ENCODE peak calls at places on chromosomes 16 and 17, in six cellular contexts. N is heart left ventricle; B is activated CD4-positive, alpha-beta T cell treated with anti-CD3 and anti-CD28 coated beads for 36 hours; U is sciatic nerve; A is stimulated activated memory B cell treated with anti-CD40 and anti-IgM and Interleukin-4, amounts not matched to agents 10 μg/mL and 1 μg/mL and 100 μg/mL, for 72 hours; V is lower lobe of right lung. K is an unnamed sample.

GRCh38 chr17:35890774-35891155 is 10.6 kb upstream of the CCL5 start:
- ATAC-seq in B (peak), A (no peak), V (peak), U (peak), N (peak), K (no peak)

GRCh38 chr17:15957206-15957605 is 12.3 kb downstream of the ADORA2B start:
- ATAC-seq in B (peak), V (no peak), A (no peak), N (no peak), U (no peak), K (no peak)

GRCh38 chr16:10751291-10751697 is 7.7 kb downstream of the NUBP1 start:
- ATAC-seq in B (peak), U (no peak), V (no peak), N (peak), A (peak), K (no peak)

GRCh38 chr17:49647256-49647585 is 30.7 kb downstream of the SPOP start:
- ATAC-seq in A (no peak), N (peak), B (peak), V (peak), U (no peak), K (peak)

GRCh38 chr16:81641403-81642106 is 137.5 kb upstream of the PLCG2 start:
- ATAC-seq in N (no peak), U (no peak), V (no peak), A (no peak), B (no peak), K (no peak)

GRCh38 chr17:6782244-6782643 is 6.2 kb downstream of the FBXO39 start:
- ATAC-seq in B (no peak), U (no peak), A (no peak), N (no peak), V (no peak), K (no peak)

GRCh38 chr16:89759742-89760366 is 38.5 kb downstream of the ZNF276 start:
- ATAC-seq in B (peak), V (peak), N (peak), U (peak), A (no peak), K (no peak)

GRCh38 chr17:15240617-15241016 is 24.5 kb downstream of the PMP22 start:
- ATAC-seq in A (no peak), V (no peak), U (no peak), B (no peak), N (peak), K (no peak)

GRCh38 chr17:83174859-83175550 is 95.6 kb downstream of the METRNL start:
- ATAC-seq in A (peak), U (no peak), B (no peak), V (no peak), N (no peak), K (peak)

GRCh38 chr17:10579270-10579669 is 29.8 kb upstream of the MYH2 start:
- ATAC-seq in A (peak), N (no peak), V (no peak), U (no peak), B (no peak), K (no peak)

GRCh38 chr16:84226026-84226425 is 13.8 kb downstream of the KCNG4 start:
- ATAC-seq in V (no peak), N (no peak), A (no peak), U (no peak), B (no peak), K (no peak)

GRCh38 chr16:27759301-27759871 is 209.4 kb downstream of the KATNIP start:
- ATAC-seq in U (no peak), V (no peak), A (no peak), B (no peak), N (no peak), K (peak)

GRCh38 chr16:50719401-50720337 is 22.2 kb upstream of the CYLD start:
- ATAC-seq in V (peak), A (no peak), U (no peak), B (peak), N (no peak), K (no peak)

GRCh38 chr17:34146440-34147043 is 108.5 kb upstream of the CCL2 start:
- ATAC-seq in V (peak), N (peak), U (no peak), A (peak), B (peak), K (peak)

GRCh38 chr17:71071837-71072236 is 902.5 kb downstream of the KCNJ2 start:
- ATAC-seq in V (no peak), U (no peak), B (peak), N (no peak), A (peak), K (peak)

GRCh38 chr17:17391575-17392370 is 85.0 kb upstream of the MED9 start:
- ATAC-seq in N (no peak), B (peak), U (no peak), V (no peak), A (peak), K (no peak)

GRCh38 chr17:33858121-33858520 is 397.0 kb upstream of the CCL2 start:
- ATAC-seq in V (no peak), N (no peak), U (no peak), B (no peak), A (no peak), K (no peak)

GRCh38 chr17:6512552-6512951 is 43.8 kb downstream of the PITPNM3 start:
- ATAC-seq in V (no peak), B (no peak), N (no peak), A (no peak), U (no peak), K (no peak)

GRCh38 chr17:28577466-28577824 is 750 bp upstream of the ALDOC start:
- ATAC-seq in V (no peak), B (no peak), U (no peak), A (no peak), N (no peak), K (no peak)

GRCh38 chr17:41196068-41196467 is 6.4 kb downstream of the KRTAP9-1 start:
- ATAC-seq in U (no peak), V (no peak), A (no peak), N (no peak), B (no peak), K (no peak)

GRCh38 chr16:30407794-30408534 is 558 bp downstream of the ZNF771 start:
- ATAC-seq in N (peak), A (no peak), B (no peak), U (peak), V (peak), K (no peak)

GRCh38 chr16:85536411-85537330 is 76.5 kb upstream of the GSE1 start:
- ATAC-seq in A (no peak), V (peak), N (peak), U (peak), B (no peak), K (no peak)

GRCh38 chr17:4632583-4632923 is 8.9 kb downstream of the ALOX15 start:
- ATAC-seq in U (no peak), V (no peak), B (no peak), A (no peak), N (no peak), K (no peak)

GRCh38 chr17:67682196-67682595 is 35.5 kb upstream of the NOL11 start:
- ATAC-seq in N (no peak), A (no peak), U (no peak), B (no peak), V (no peak), K (no peak)

GRCh38 chr16:11903906-11904305 is 11.8 kb downstream of the GSPT1 start:
- ATAC-seq in A (no peak), N (no peak), V (no peak), B (no peak), U (no peak), K (no peak)

GRCh38 chr17:38705523-38705802 is 390 bp downstream of the MLLT6 start:
- ATAC-seq in V (no peak), A (no peak), B (no peak), U (no peak), N (no peak), K (peak)

GRCh38 chr17:2309338-2310143 is 5.8 kb downstream of the SRR start:
- ATAC-seq in A (no peak), U (no peak), N (no peak), V (no peak), B (no peak), K (no peak)

GRCh38 chr16:2071454-2072263 is 23.9 kb downstream of the TSC2 start:
- ATAC-seq in V (no peak), B (no peak), A (no peak), U (no peak), N (peak), K (peak)

GRCh38 chr17:68598545-68598961 is 2.6 kb downstream of the FAM20A start:
- ATAC-seq in V (no peak), A (no peak), B (no peak), N (no peak), U (no peak), K (no peak)

GRCh38 chr16:24844101-24845030 is 1.4 kb upstream of the SLC5A11 start:
- ATAC-seq in U (no peak), B (peak), A (no peak), N (no peak), V (peak), K (no peak)

GRCh38 chr16:11629071-11630030 is 38.9 kb upstream of the SNN start:
- ATAC-seq in N (peak), U (peak), V (peak), B (peak), A (peak), K (no peak)

GRCh38 chr16:86922311-86922710 is 344.0 kb downstream of the FOXL1 start:
- ATAC-seq in A (no peak), U (no peak), N (no peak), V (no peak), B (no peak), K (no peak)

GRCh38 chr17:50841277-50841948 is 6.0 kb downstream of the WFIKKN2 start:
- ATAC-seq in U (peak), V (no peak), B (no peak), N (no peak), A (no peak), K (peak)

GRCh38 chr17:61575352-61575975 is 15.6 kb downstream of the NACA2 start:
- ATAC-seq in N (no peak), B (no peak), U (no peak), V (no peak), A (no peak), K (peak)

GRCh38 chr17:17935321-17936271 is 36.6 kb downstream of the TOM1L2 start:
- ATAC-seq in U (peak), V (peak), N (peak), A (no peak), B (peak), K (peak)

GRCh38 chr17:48497103-48497502 is 33.7 kb downstream of the HOXB1 start:
- ATAC-seq in A (no peak), N (no peak), B (no peak), V (no peak), U (no peak), K (no peak)

GRCh38 chr16:75921281-75921680 is 195.0 kb upstream of the CPHXL start:
- ATAC-seq in A (no peak), U (no peak), V (no peak), N (no peak), B (no peak), K (no peak)

GRCh38 chr16:9258423-9259051 is 167.1 kb downstream of the HAPSTR1 start:
- ATAC-seq in U (no peak), V (no peak), A (peak), B (peak), N (no peak), K (no peak)

K was measured in SK-N-SH treated with all-trans-retinoic acid at 6 μM for 48 hours.